ENCODE peak calls at places on chromosome 19, in six cellular contexts. Q is mucosa of descending colon, J is C1 segment of cervical spinal cord, X is hippocampal formation, Z is lower lobe of right lung, Y is cardiac muscle cell. K is an unnamed sample.

GRCh38 chr19:36876993-36877938 is 26.6 kb downstream of the ZNF345 start:
- DNase-seq in Q (no peak), J (no peak), X (no peak), Z (no peak), Y (no peak), K (no peak)

GRCh38 chr19:51440846-51441409 is 17.3 kb downstream of the SIGLEC8 start:
- DNase-seq in Q (no peak), J (no peak), X (no peak), Z (no peak), Y (no peak), K (no peak)

GRCh38 chr19:35773020-35773809 is 2.1 kb upstream of the ARHGAP33 start:
- DNase-seq in Q (no peak), J (no peak), X (no peak), Z (no peak), Y (no peak), K (no peak)

GRCh38 chr19:4555657-4556561 is 3.6 kb downstream of the SEMA6B start:
- DNase-seq in Q (peak), J (no peak), X (no peak), Z (no peak), Y (no peak), K (no peak)

GRCh38 chr19:46913852-46914430 is 53.1 kb downstream of the ARHGAP35 start:
- DNase-seq in Q (no peak), J (no peak), X (no peak), Z (no peak), Y (no peak), K (no peak)

GRCh38 chr19:3479819-3480215 is 508 bp downstream of the SMIM24 start:
- DNase-seq in Q (peak), J (no peak), X (no peak), Z (no peak), Y (no peak), K (no peak)

GRCh38 chr19:55647732-55648656 is at the start of gene CCDC106:
- DNase-seq in Q (peak), J (peak), X (peak), Z (peak), Y (peak), K (peak)

GRCh38 chr19:3784607-3785463 is 1.3 kb downstream of the MATK start:
- DNase-seq in Q (no peak), J (no peak), X (no peak), Z (no peak), Y (no peak), K (no peak)

GRCh38 chr19:7373862-7374261 is 25.1 kb downstream of the ARHGEF18 start:
- DNase-seq in Q (no peak), J (no peak), X (no peak), Z (peak), Y (no peak), K (no peak)

GRCh38 chr19:33375156-33375744 is 1.7 kb downstream of the CEBPG start:
- DNase-seq in Q (no peak), J (no peak), X (no peak), Z (no peak), Y (no peak), K (no peak)

GRCh38 chr19:3533563-3534216 is 5.3 kb upstream of the TEKTIP1 start:
- DNase-seq in Q (no peak), J (no peak), X (no peak), Z (no peak), Y (no peak), K (no peak)

GRCh38 chr19:2495130-2495641 is 19.3 kb downstream of the GADD45B start:
- DNase-seq in Q (peak), J (peak), X (no peak), Z (peak), Y (peak), K (no peak)

GRCh38 chr19:35585844-35586243 is at the start of gene PMIS2:
- DNase-seq in Q (no peak), J (no peak), X (no peak), Z (no peak), Y (no peak), K (no peak)

GRCh38 chr19:45402469-45403070 is 2.3 kb downstream of the PPP1R13L start:
- DNase-seq in Q (peak), J (no peak), X (no peak), Z (peak), Y (peak), K (no peak)

GRCh38 chr19:47699360-47699917 is 13.8 kb upstream of the EHD2 start:
- DNase-seq in Q (peak), J (no peak), X (no peak), Z (peak), Y (peak), K (no peak)

GRCh38 chr19:18450934-18451836 is 13.3 kb upstream of the ISYNA1 start:
- DNase-seq in Q (peak), J (peak), X (peak), Z (peak), Y (peak), K (peak)

GRCh38 chr19:10520652-10521318 is 3.5 kb upstream of the S1PR5 start:
- DNase-seq in Q (no peak), J (no peak), X (no peak), Z (no peak), Y (no peak), K (no peak)

GRCh38 chr19:23913931-23914330 is 755 bp upstream of the ZNF726 start:
- DNase-seq in Q (no peak), J (no peak), X (no peak), Z (no peak), Y (no peak), K (no peak)

GRCh38 chr19:13538854-13539253 is 32.6 kb upstream of the CACNA1A start:
- DNase-seq in Q (no peak), J (no peak), X (no peak), Z (no peak), Y (no peak), K (no peak)

GRCh38 chr19:17305517-17306284 is at the start of gene MRPL34:
- DNase-seq in Q (peak), J (peak), X (peak), Z (no peak), Y (peak), K (peak)

GRCh38 chr19:10270180-10270615 is 722 bp upstream of the ICAM1 start:
- DNase-seq in Q (peak), J (no peak), X (peak), Z (peak), Y (no peak), K (no peak)

GRCh38 chr19:4063369-4064072 is 3.2 kb downstream of the ZBTB7A start:
- DNase-seq in Q (peak), J (no peak), X (no peak), Z (peak), Y (no peak), K (no peak)

GRCh38 chr19:16670291-16670690 is 9.4 kb downstream of the TMEM38A start:
- DNase-seq in Q (no peak), J (no peak), X (no peak), Z (no peak), Y (no peak), K (no peak)

GRCh38 chr19:14342809-14343208 is 38.4 kb upstream of the ADGRE5 start:
- DNase-seq in Q (no peak), J (no peak), X (no peak), Z (no peak), Y (no peak), K (no peak)

GRCh38 chr19:29328586-29328985 is 115.6 kb upstream of the UQCRFS1 start:
- DNase-seq in Q (no peak), J (no peak), X (no peak), Z (no peak), Y (no peak), K (no peak)

GRCh38 chr19:38095411-38096308 is 128.4 kb downstream of the DPF1 start:
- DNase-seq in Q (peak), J (peak), X (peak), Z (peak), Y (peak), K (peak)

GRCh38 chr19:48397636-48398328 is 4.3 kb downstream of the GRIN2D start:
- DNase-seq in Q (no peak), J (no peak), X (no peak), Z (no peak), Y (no peak), K (no peak)

GRCh38 chr19:7751157-7751783 is 3.9 kb upstream of the CD209 start:
- DNase-seq in Q (no peak), J (no peak), X (no peak), Z (no peak), Y (no peak), K (no peak)